ENCODE peak calls at places on chromosomes 2 and 18, in four cellular contexts. F is mucosa of descending colon, I is Peyer's patch, B is upper lobe of left lung. L is an unnamed sample.

GRCh38 chr2:20164061-20164733 is 60.7 kb downstream of the SDC1 start:
- DNase-seq in B (no peak), F (no peak), I (no peak), L (no peak)

GRCh38 chr2:112259509-112260294 is 4.9 kb upstream of the ZC3H8 start:
- DNase-seq in B (no peak), F (peak; percentile 80), I (peak; percentile 93), L (peak; percentile 76)

GRCh38 chr18:41320090-41320489 is 634.9 kb upstream of the PIK3C3 start:
- DNase-seq in F (no peak), B (no peak), I (no peak), L (no peak)

GRCh38 chr2:151060334-151060733 is 201.3 kb downstream of the RBM43 start:
- DNase-seq in F (no peak), I (no peak), B (no peak), L (no peak)

GRCh38 chr2:15142069-15142689 is 419.0 kb downstream of the NBAS start:
- DNase-seq in F (no peak), I (peak; percentile 69), B (no peak), L (peak; percentile 69)

GRCh38 chr2:195495966-195496365 is 161.1 kb upstream of the SLC39A10 start:
- DNase-seq in I (no peak), F (no peak), B (no peak), L (no peak)

GRCh38 chr2:74119912-74120825 is 27.5 kb downstream of the BOLA3 start:
- DNase-seq in I (peak; percentile 92), B (peak; percentile 95), F (peak; percentile 94), L (peak; percentile 76)

GRCh38 chr2:26178746-26179436 is 6.0 kb downstream of the GAREM2 start:
- DNase-seq in F (no peak), B (peak; percentile 90), I (peak; percentile 66), L (no peak)

GRCh38 chr2:203817147-203817546 is 50.4 kb upstream of the CTLA4 start:
- DNase-seq in F (no peak), B (no peak), I (no peak), L (peak; percentile 15)

GRCh38 chr2:221502270-221502973 is 69.7 kb downstream of the EPHA4 start:
- DNase-seq in I (no peak), B (no peak), F (no peak), L (no peak)

GRCh38 chr2:26462100-26462499 is 15.8 kb downstream of the OTOF start:
- DNase-seq in F (no peak), B (no peak), I (no peak), L (no peak)

GRCh38 chr18:62425465-62426190 is 97.2 kb upstream of the ZCCHC2 start:
- DNase-seq in B (no peak), I (peak; percentile 86), F (no peak), L (peak; percentile 3)

GRCh38 chr2:129882476-129882875 is 97.0 kb upstream of the RAB6C start:
- DNase-seq in F (no peak), B (no peak), I (no peak), L (no peak)

GRCh38 chr18:13809025-13809384 is 14.9 kb upstream of the MC5R start:
- DNase-seq in B (no peak), I (peak; percentile 78), F (peak; percentile 73), L (no peak)

GRCh38 chr18:48038636-48039035 is 108.2 kb upstream of the SMAD2 start:
- DNase-seq in F (no peak), I (peak; percentile 29), B (no peak), L (no peak)

GRCh38 chr2:45845566-45845965 is 194.1 kb downstream of the PRKCE start:
- DNase-seq in F (no peak), B (no peak), I (no peak), L (no peak)

GRCh38 chr2:196967126-196967525 is 40.6 kb upstream of the PGAP1 start:
- DNase-seq in I (no peak), F (no peak), B (no peak), L (no peak)

GRCh38 chr2:2564300-2565085 is 233.4 kb upstream of the MYT1L start:
- DNase-seq in I (no peak), B (no peak), F (no peak), L (no peak)

GRCh38 chr2:222864296-222864695 is 3.5 kb downstream of the ACSL3 start:
- DNase-seq in B (no peak), F (no peak), I (no peak), L (no peak)

GRCh38 chr2:28350196-28350595 is 42.5 kb upstream of the FOSL2 start:
- DNase-seq in B (no peak), I (no peak), F (peak; percentile 22), L (no peak)

GRCh38 chr2:105915005-105915558 is 170.4 kb downstream of the NCK2 start:
- DNase-seq in B (no peak), F (no peak), I (no peak), L (no peak)

GRCh38 chr2:178211943-178212342 is 17.6 kb downstream of the OSBPL6 start:
- DNase-seq in B (no peak), I (no peak), F (no peak), L (no peak)

GRCh38 chr2:176178271-176178806 is 10.1 kb upstream of the HOXD1 start:
- DNase-seq in I (no peak), B (peak; percentile 80), F (peak; percentile 83), L (no peak)

GRCh38 chr2:54676656-54677055 is 46.8 kb upstream of the EML6 start:
- DNase-seq in I (no peak), B (no peak), F (no peak), L (no peak)

GRCh38 chr18:29145993-29146539 is 969.1 kb upstream of the CDH2 start:
- DNase-seq in F (no peak), B (no peak), I (no peak), L (no peak)

GRCh38 chr2:195559431-195559914 is 97.6 kb upstream of the SLC39A10 start:
- DNase-seq in I (peak; percentile 93), F (no peak), B (no peak), L (peak; percentile 73)

GRCh38 chr2:216989335-216990129 is 129.7 kb upstream of the TNP1 start:
- DNase-seq in F (no peak), B (no peak), I (no peak), L (no peak)

GRCh38 chr2:23809168-23809567 is 117.8 kb downstream of the ATAD2B start:
- DNase-seq in I (no peak), B (no peak), F (no peak), L (no peak)

GRCh38 chr2:7766302-7766701 is 849.1 kb downstream of the RNF144A start:
- DNase-seq in F (no peak), I (no peak), B (no peak), L (no peak)

GRCh38 chr2:108330971-108331370 is 42.3 kb downstream of the SULT1C2 start:
- DNase-seq in F (no peak), B (no peak), I (no peak), L (no peak)

GRCh38 chr18:68454511-68455228 is 260.2 kb downstream of the TMX3 start:
- DNase-seq in I (no peak), F (no peak), B (no peak), L (no peak)

GRCh38 chr2:127570282-127571250 is 35.1 kb downstream of the MYO7B start:
- DNase-seq in I (peak; percentile 38), B (peak; percentile 84), F (no peak), L (no peak)

GRCh38 chr2:225864394-225864793 is 464.9 kb downstream of the NYAP2 start:
- DNase-seq in I (no peak), F (no peak), B (no peak), L (no peak)
- H3K4me3 ChIP-seq in I (no peak overlapping the region), F (no peak overlapping the region), B (no peak overlapping the region), L (no peak overlapping the region)

GRCh38 chr18:9878783-9879242 is 7.0 kb upstream of the TXNDC2 start:
- DNase-seq in I (no peak), B (no peak), F (no peak), L (no peak)

GRCh38 chr18:9877655-9878014 is 8.1 kb upstream of the TXNDC2 start:
- DNase-seq in F (no peak), B (no peak), I (no peak), L (no peak)

GRCh38 chr18:9878095-9878494 is 7.7 kb upstream of the TXNDC2 start:
- DNase-seq in B (no peak), F (no peak), I (no peak), L (no peak)

GRCh38 chr18:9876523-9876866 is 9.3 kb upstream of the TXNDC2 start:
- DNase-seq in I (no peak), F (no peak), B (no peak), L (no peak)

DNA sequence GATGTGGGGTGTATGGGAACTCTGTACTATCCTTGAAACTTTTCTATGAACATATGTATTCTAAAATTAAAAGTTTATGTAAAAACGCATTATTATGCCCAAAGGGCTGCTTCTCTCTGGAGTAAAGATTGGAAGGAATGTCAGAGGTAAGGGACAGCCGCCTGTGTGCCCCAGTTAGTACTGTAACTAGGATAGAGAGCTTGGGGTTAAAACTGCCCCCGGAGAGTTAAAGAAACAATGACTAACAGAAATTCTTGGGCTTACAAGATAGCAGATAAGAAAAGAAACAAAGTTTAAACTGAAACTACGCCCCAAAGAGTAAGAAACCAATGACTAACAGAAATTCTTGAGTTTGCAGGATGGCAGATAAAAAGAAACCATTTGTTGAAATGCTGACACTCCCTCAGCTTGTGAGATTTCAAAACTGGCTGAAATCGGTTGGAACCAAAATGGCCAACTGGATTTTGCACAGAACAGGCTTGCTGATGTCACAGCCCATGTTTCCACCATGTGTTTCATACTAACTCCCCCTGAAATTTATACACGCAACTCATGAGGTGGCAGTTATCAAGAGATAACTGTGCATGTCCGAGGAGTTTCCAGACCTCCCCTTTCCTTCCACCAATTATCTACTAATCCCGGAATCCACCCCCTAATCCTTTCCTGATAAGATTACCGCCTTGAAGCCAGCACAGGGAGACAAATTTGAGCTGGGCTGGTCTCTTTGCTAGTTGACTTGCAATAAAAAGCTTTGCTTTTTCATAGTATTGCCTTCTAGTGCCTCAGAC is 8.7 kb upstream of the TXNDC2 start:
- DNase-seq in I (no peak), B (no peak), F (no peak), L (no peak)
- H3K4me3 ChIP-seq in I (no peak overlapping the region), B (no peak overlapping the region), F (no peak overlapping the region), L (no peak overlapping the region)

GRCh38 chr2:160376576-160376975 is 117.0 kb downstream of the RBMS1 start:
- DNase-seq in I (no peak), B (no peak), F (no peak), L (no peak)
- H3K4me3 ChIP-seq in I (no peak overlapping the region), B (no peak overlapping the region), F (no peak overlapping the region), L (no peak overlapping the region)

DNA sequence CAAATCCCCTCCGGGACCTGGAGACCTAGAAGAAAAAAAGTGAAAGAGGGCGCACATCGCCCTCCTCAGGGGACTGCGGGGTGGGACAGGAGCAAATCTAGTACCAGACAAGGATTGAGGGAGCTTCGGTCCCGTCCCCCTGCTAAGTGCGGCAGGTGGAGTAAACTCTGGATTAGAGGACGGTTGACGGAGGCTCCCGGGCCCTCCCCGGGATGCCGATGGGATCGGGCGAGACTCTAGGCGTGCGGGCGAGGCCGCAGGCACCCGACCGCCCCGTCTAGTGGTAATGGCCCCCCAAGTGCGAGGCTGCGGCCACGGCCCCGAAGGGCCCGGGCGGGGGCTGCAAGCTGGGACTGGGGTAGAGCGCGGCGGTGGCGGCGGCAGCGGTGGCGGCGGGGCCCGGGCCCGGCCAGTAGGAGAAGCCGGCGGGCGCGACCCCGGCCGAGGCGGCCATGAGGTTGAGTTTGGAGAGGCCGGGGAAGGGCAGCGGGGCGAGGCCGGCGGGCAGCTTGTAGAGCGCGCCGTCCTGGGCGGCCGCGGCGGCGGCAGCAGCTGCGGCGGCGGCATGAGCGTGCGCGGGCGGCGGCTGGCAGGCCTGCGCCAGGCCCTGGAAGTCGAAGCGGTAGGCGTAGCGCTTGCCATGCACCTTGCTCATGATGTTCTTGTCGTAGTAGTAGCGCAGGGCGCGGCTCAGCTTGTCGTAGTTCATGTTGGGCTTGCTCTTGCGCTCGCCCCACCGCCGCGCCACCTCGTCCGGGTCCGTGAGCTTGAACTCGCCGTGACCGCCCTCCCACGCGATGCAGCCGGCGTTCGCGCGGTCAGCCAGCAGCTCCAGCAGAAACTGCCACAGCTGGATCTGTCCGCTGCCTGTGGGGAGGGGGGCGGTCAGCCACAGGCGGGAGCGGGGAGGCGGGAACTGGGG is 3.3 kb downstream of the FEV start:
- DNase-seq in I (peak; percentile 68), F (peak; percentile 53), B (peak; percentile 89), L (no peak)
- H3K4me3 ChIP-seq in I (peak overlapping the region; percentile 40), F (no peak overlapping the region), B (peak overlapping the region; percentile 15), L (peak overlapping the region; percentile 50)

L was measured in CD8-positive, alpha-beta T cell.